ENCODE peak calls at places on chromosomes 7 and 10, in five cellular contexts. U is iris pigment epithelial cell, W is brain pericyte, X is H7, D is GM20000. C is an unnamed sample.

GRCh38 chr7:12583181-12583580 is 12.7 kb downstream of the SCIN start:
- DNase-seq in D (no peak), X (no peak), W (no peak), U (peak), C (no peak)

GRCh38 chr10:65358565-65358964 is 1567.3 kb upstream of the LRRTM3 start:
- DNase-seq in W (no peak), D (peak), U (peak), X (peak), C (no peak)

GRCh38 chr10:122292376-122292775 is 21.3 kb downstream of the BTBD16 start:
- DNase-seq in U (no peak), X (no peak), W (no peak), D (no peak), C (no peak)

GRCh38 chr7:99028261-99028971 is 115.5 kb downstream of the SMURF1 start:
- DNase-seq in U (no peak), D (no peak), X (peak), W (no peak), C (peak)

GRCh38 chr10:110684800-110685446 is 40.8 kb downstream of the RBM20 start:
- DNase-seq in X (peak), D (no peak), U (peak), W (no peak), C (no peak)

GRCh38 chr10:93751832-93752231 is 5.9 kb upstream of the LGI1 start:
- DNase-seq in W (no peak), D (no peak), X (no peak), U (peak), C (no peak)

GRCh38 chr7:78039791-78040776 is 241.5 kb downstream of the PHTF2 start:
- DNase-seq in U (no peak), W (no peak), D (peak), X (peak), C (no peak)

GRCh38 chr10:48503293-48503911 is 101.5 kb downstream of the ARHGAP22 start:
- DNase-seq in X (peak), U (no peak), W (no peak), D (no peak), C (no peak)

GRCh38 chr7:122006687-122007086 is 133.7 kb downstream of the PTPRZ1 start:
- DNase-seq in W (no peak), U (no peak), X (no peak), D (no peak), C (no peak)

GRCh38 chr7:1858435-1859265 is 188.6 kb downstream of the ELFN1 start:
- DNase-seq in W (no peak), X (no peak), U (no peak), D (no peak), C (peak)

GRCh38 chr7:156764016-156764669 is 123.6 kb downstream of the RNF32 start:
- DNase-seq in U (peak), D (no peak), W (peak), X (peak), C (peak)

GRCh38 chr7:10718768-10719167 is 254.9 kb upstream of the PHF14 start:
- DNase-seq in X (no peak), D (no peak), U (no peak), W (no peak), C (no peak)

GRCh38 chr10:113746188-113746950 is 5.1 kb upstream of the PLEKHS1 start:
- DNase-seq in D (no peak), W (no peak), U (peak), X (no peak), C (no peak)

GRCh38 chr7:150737265-150738055 is at the start of gene GIMAP5:
- DNase-seq in U (no peak), D (no peak), W (no peak), X (no peak), C (no peak)

GRCh38 chr10:84352251-84352842 is 24.0 kb downstream of the CCSER2 start:
- DNase-seq in D (peak), W (no peak), U (peak), X (peak), C (peak)

GRCh38 chr7:67478066-67478465 is 481.4 kb downstream of the TYW1 start:
- DNase-seq in W (no peak), U (no peak), D (no peak), X (no peak), C (no peak)

GRCh38 chr7:19215421-19215820 is 70.2 kb upstream of the FERD3L start:
- DNase-seq in W (peak), U (peak), X (no peak), D (no peak), C (peak)

GRCh38 chr7:22231806-22232205 is 125.1 kb downstream of the RAPGEF5 start:
- DNase-seq in W (no peak), U (no peak), D (no peak), X (no peak), C (no peak)

GRCh38 chr7:22663319-22663718 is 63.7 kb upstream of the IL6 start:
- DNase-seq in W (no peak), U (peak), D (peak), X (no peak), C (peak)

GRCh38 chr10:119859422-119860258 is 13.0 kb downstream of the MCMBP start:
- DNase-seq in W (no peak), X (peak), D (peak), U (peak), C (no peak)

GRCh38 chr10:92593553-92594046 is 670 bp downstream of the KIF11 start:
- DNase-seq in W (no peak), X (no peak), D (no peak), U (no peak), C (peak)

GRCh38 chr10:24884793-24885192 is 67.6 kb downstream of the PRTFDC1 start:
- DNase-seq in U (no peak), D (no peak), W (no peak), X (peak), C (no peak)

GRCh38 chr10:22849077-22849810 is 78.6 kb upstream of the ARMC3 start:
- DNase-seq in D (no peak), U (peak), W (no peak), X (no peak), C (peak)

C was measured in osteoblast.